ENCODE peak calls at places on chromosomes 2 and 18, in ten cellular contexts. H is stimulated activated naive B cell treated with anti-CD40 and anti-IgM and Interleukin-4, amounts not matched to agents 10 μg/mL and 1 μg/mL and 100 μg/mL, for 72 hours; A is neuronal stem cell; E is AG09309; N is Right ventricle myocardium superior; K is head of caudate nucleus; S is mucosa of gallbladder; R is stimulated activated CD8-positive, alpha-beta memory T cell treated with anti-CD3 and anti-CD28 coated beads, Interleukin-2, amount 100 ng/mL, for 1 hour; W is NCI-H460; I is ovary. J is an unnamed sample.

GRCh38 chr2:44981714-44982108 is 27.5 kb downstream of the SIX2 start:
- DNase-seq in W (peak), N (peak), E (no peak), I (peak), K (peak), R (peak), S (peak), A (peak), H (peak), J (peak)

GRCh38 chr18:79739440-79739778 is 58.3 kb upstream of the KCNG2 start:
- DNase-seq in N (peak), H (no peak), I (no peak), S (no peak), E (no peak), R (no peak), K (no peak), W (no peak), A (no peak), J (no peak)

GRCh38 chr2:72027426-72028161 is 120.1 kb downstream of the CYP26B1 start:
- DNase-seq in N (no peak), S (peak), I (no peak), A (no peak), E (no peak), K (no peak), H (no peak), W (no peak), R (no peak), J (no peak)

GRCh38 chr2:2655451-2655850 is 324.4 kb upstream of the MYT1L start:
- DNase-seq in N (no peak), W (no peak), I (no peak), H (no peak), E (no peak), S (no peak), K (no peak), R (no peak), A (no peak), J (no peak)

GRCh38 chr2:207086136-207086535 is 79.6 kb downstream of the KLF7 start:
- DNase-seq in S (no peak), E (no peak), R (no peak), W (no peak), A (no peak), H (no peak), I (no peak), N (peak), K (no peak), J (no peak)

GRCh38 chr2:80035749-80036285 is 268.7 kb downstream of the LRRTM1 start:
- DNase-seq in H (no peak), N (no peak), R (no peak), E (no peak), A (no peak), K (peak), W (no peak), S (no peak), I (no peak), J (no peak)

GRCh38 chr2:79801082-79801481 is 288.2 kb downstream of the CTNNA2 start:
- DNase-seq in S (no peak), E (no peak), N (no peak), K (no peak), R (no peak), H (no peak), A (no peak), I (no peak), W (no peak), J (no peak)

GRCh38 chr2:54673501-54673998 is 49.9 kb upstream of the EML6 start:
- DNase-seq in N (peak), H (peak), I (peak), W (no peak), R (no peak), K (no peak), S (peak), A (no peak), E (no peak), J (peak)

GRCh38 chr2:73292906-73293533 is 328 bp downstream of the EGR4 start:
- DNase-seq in S (no peak), W (no peak), K (peak), I (no peak), N (no peak), A (no peak), H (no peak), R (no peak), E (no peak), J (peak)

GRCh38 chr2:181231886-181232644 is 225.1 kb upstream of the ITGA4 start:
- DNase-seq in W (no peak), K (no peak), I (no peak), E (no peak), S (no peak), A (no peak), N (no peak), H (no peak), R (no peak), J (no peak)

GRCh38 chr18:59042477-59042842 is 97.2 kb upstream of the SEC11C start:
- DNase-seq in R (no peak), I (no peak), H (no peak), W (no peak), A (no peak), E (peak), S (no peak), K (no peak), N (no peak), J (no peak)

GRCh38 chr2:68909793-68910674 is 38.8 kb upstream of the BMP10 start:
- DNase-seq in S (peak), R (peak), E (peak), H (peak), K (peak), W (peak), N (peak), A (peak), I (peak), J (peak)

J was measured in Calu3.